ENCODE peak calls at places on chromosomes 11 and 22, in six cellular contexts. R is tibial artery, X is fibroblast of mammary gland, Y is fibroblast of lung, Q is right atrium auricular region, G is lung. S is an unnamed sample.

GRCh38 chr11:19696073-19696472 is 16.6 kb upstream of the NAV2 start:
- DNase-seq in R (no peak), X (no peak), Y (no peak), Q (no peak), G (no peak), S (no peak)

GRCh38 chr11:1639102-1639620 is 9.6 kb downstream of the KRTAP5-5 start:
- DNase-seq in R (no peak), X (no peak), Y (no peak), Q (no peak), G (no peak), S (no peak)

GRCh38 chr11:122105009-122105828 is 10.8 kb downstream of the BLID start:
- DNase-seq in R (no peak), X (no peak), Y (no peak), Q (no peak), G (no peak), S (no peak)

GRCh38 chr11:125114518-125114917 is 3.1 kb upstream of the TMEM218 start:
- DNase-seq in R (no peak), X (peak; percentile 15), Y (no peak), Q (no peak), G (no peak), S (peak; percentile 7)

GRCh38 chr11:114478768-114479167 is 39.5 kb downstream of the REXO2 start:
- DNase-seq in R (no peak), X (peak; percentile 53), Y (peak; percentile 51), Q (no peak), G (no peak), S (no peak)

GRCh38 chr22:20836987-20837823 is 21.4 kb downstream of the PI4KA start:
- DNase-seq in R (no peak), X (no peak), Y (no peak), Q (no peak), G (no peak), S (no peak)

GRCh38 chr22:32052259-32052658 is 9.2 kb downstream of the SLC5A1 start:
- DNase-seq in R (no peak), X (no peak), Y (no peak), Q (no peak), G (no peak), S (no peak)

GRCh38 chr11:60447070-60447469 is 8.6 kb upstream of the MS4A1 start:
- DNase-seq in R (no peak), X (no peak), Y (no peak), Q (no peak), G (no peak), S (no peak)

GRCh38 chr11:128575956-128576340 is 11.4 kb downstream of the ETS1 start:
- DNase-seq in R (no peak), X (peak; percentile 76), Y (peak; percentile 83), Q (no peak), G (peak; percentile 68), S (no peak)

GRCh38 chr11:119373917-119374631 is 7.4 kb downstream of the USP2 start:
- DNase-seq in R (peak; percentile 85), X (peak; percentile 82), Y (peak; percentile 86), Q (no peak), G (peak; percentile 74), S (peak; percentile 50)

GRCh38 chr11:126407101-126407521 is 51.6 kb downstream of the ST3GAL4 start:
- DNase-seq in R (no peak), X (no peak), Y (no peak), Q (no peak), G (no peak), S (no peak)

GRCh38 chr11:92268546-92268945 is 43.9 kb downstream of the FAT3 start:
- DNase-seq in R (no peak), X (no peak), Y (no peak), Q (no peak), G (no peak), S (no peak)

GRCh38 chr22:22025320-22026156 is 43.0 kb upstream of the TOP3B start:
- DNase-seq in R (no peak), X (no peak), Y (no peak), Q (no peak), G (no peak), S (peak; percentile 69)

GRCh38 chr11:17351510-17352176 is at the start of gene NCR3LG1:
- DNase-seq in R (peak; percentile 83), X (peak; percentile 73), Y (peak; percentile 78), Q (peak; percentile 79), G (peak; percentile 56), S (peak; percentile 23)

GRCh38 chr22:25829808-25830777 is 88.1 kb downstream of the MYO18B start:
- DNase-seq in R (no peak), X (no peak), Y (no peak), Q (no peak), G (no peak), S (no peak)

GRCh38 chr11:1694846-1695547 is 2.0 kb upstream of the KRTAP5-6 start:
- DNase-seq in R (peak; percentile 63), X (no peak), Y (no peak), Q (no peak), G (no peak), S (no peak)

GRCh38 chr11:35614949-35615569 is 3.2 kb upstream of the FJX1 start:
- DNase-seq in R (no peak), X (no peak), Y (no peak), Q (no peak), G (no peak), S (no peak)

GRCh38 chr11:128837627-128838026 is 29.5 kb downstream of the KCNJ1 start:
- DNase-seq in R (no peak), X (no peak), Y (no peak), Q (peak; percentile 73), G (no peak), S (no peak)

GRCh38 chr22:21646608-21647590 is 4.8 kb downstream of the SDF2L1 start:
- DNase-seq in R (peak; percentile 88), X (peak; percentile 77), Y (peak; percentile 84), Q (peak; percentile 85), G (peak; percentile 73), S (peak; percentile 88)

GRCh38 chr11:30344085-30344484 is 21.2 kb downstream of the ARL14EP start:
- DNase-seq in R (no peak), X (no peak), Y (no peak), Q (no peak), G (no peak), S (peak; percentile 65)

GRCh38 chr11:17637901-17638300 is 81.5 kb upstream of the MYOD1 start:
- DNase-seq in R (no peak), X (no peak), Y (no peak), Q (no peak), G (no peak), S (no peak)

GRCh38 chr11:47412152-47412746 is 3.9 kb downstream of the SLC39A13 start:
- DNase-seq in R (no peak), X (peak; percentile 51), Y (peak; percentile 32), Q (no peak), G (peak; percentile 67), S (peak; percentile 67)

GRCh38 chr11:67572747-67573419 is 10.7 kb upstream of the GSTP1 start:
- DNase-seq in R (no peak), X (peak; percentile 50), Y (peak; percentile 59), Q (no peak), G (peak; percentile 67), S (peak; percentile 73)

GRCh38 chr22:30310881-30311771 is 15.6 kb downstream of the TBC1D10A start:
- DNase-seq in R (peak; percentile 93), X (peak; percentile 68), Y (peak; percentile 87), Q (peak; percentile 84), G (peak; percentile 73), S (no peak)

GRCh38 chr11:35227551-35228341 is 88.8 kb downstream of the CD44 start:
- DNase-seq in R (no peak), X (peak; percentile 41), Y (peak; percentile 65), Q (no peak), G (no peak), S (no peak)

GRCh38 chr11:65110354-65110861 is 1.3 kb upstream of the TM7SF2 start:
- DNase-seq in R (peak; percentile 93), X (peak; percentile 74), Y (peak; percentile 80), Q (peak; percentile 92), G (peak; percentile 89), S (peak; percentile 91)

GRCh38 chr11:45648931-45649330 is 16.5 kb downstream of the CHST1 start:
- DNase-seq in R (no peak), X (no peak), Y (no peak), Q (no peak), G (no peak), S (no peak)
- H3K4me3 ChIP-seq in R (no peak overlapping the region), X (no peak overlapping the region), Y (no peak overlapping the region), Q (no peak overlapping the region), G (no peak overlapping the region), S (no peak overlapping the region)

DNA sequence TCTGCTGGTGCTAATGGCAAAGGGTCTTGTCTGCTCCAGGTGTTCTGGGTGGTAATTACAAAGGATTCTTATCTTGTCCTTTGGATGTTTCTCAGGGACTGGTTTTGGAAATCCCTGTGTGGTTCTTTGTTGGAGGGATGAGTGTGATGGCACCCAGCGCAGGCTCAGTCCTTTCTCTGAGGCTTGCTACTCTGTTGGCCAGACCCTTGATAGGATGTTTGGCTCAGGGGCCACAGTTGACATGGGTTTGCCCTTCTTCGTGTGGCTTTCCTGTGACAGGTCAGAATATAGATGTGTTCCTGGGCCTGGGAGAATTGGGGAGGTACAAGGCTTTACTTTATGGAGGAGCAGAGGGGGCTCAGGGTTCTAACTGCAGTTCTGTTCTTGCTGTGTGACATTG is 4.0 kb downstream of the ARHGEF17 start:
- DNase-seq in R (no peak), X (no peak), Y (no peak), Q (no peak), G (no peak), S (no peak)
- H3K4me3 ChIP-seq in R (peak overlapping the region; percentile 90), X (peak overlapping the region; percentile 39), Y (peak overlapping the region; percentile 85), Q (peak overlapping the region; percentile 60), G (peak overlapping the region; percentile 17), S (peak overlapping the region; percentile 5)

GRCh38 chr22:27637604-27638003 is 164.0 kb downstream of the MN1 start:
- DNase-seq in R (no peak), X (peak; percentile 40), Y (no peak), Q (no peak), G (no peak), S (no peak)

GRCh38 chr22:27638329-27639179 is 163.0 kb downstream of the MN1 start:
- DNase-seq in R (no peak), X (no peak), Y (no peak), Q (no peak), G (no peak), S (no peak)

GRCh38 chr22:27641049-27641790 is 160.3 kb downstream of the MN1 start:
- DNase-seq in R (no peak), X (no peak), Y (no peak), Q (no peak), G (no peak), S (no peak)

GRCh38 chr22:27636716-27637503 is 164.6 kb downstream of the MN1 start:
- DNase-seq in R (peak; percentile 88), X (no peak), Y (no peak), Q (peak; percentile 63), G (no peak), S (no peak)

GRCh38 chr22:27639180-27640086 is 162.1 kb downstream of the MN1 start:
- DNase-seq in R (no peak), X (no peak), Y (no peak), Q (no peak), G (no peak), S (no peak)
- H3K4me3 ChIP-seq in R (no peak overlapping the region), X (no peak overlapping the region), Y (no peak overlapping the region), Q (no peak overlapping the region), G (no peak overlapping the region), S (no peak overlapping the region)

DNA sequence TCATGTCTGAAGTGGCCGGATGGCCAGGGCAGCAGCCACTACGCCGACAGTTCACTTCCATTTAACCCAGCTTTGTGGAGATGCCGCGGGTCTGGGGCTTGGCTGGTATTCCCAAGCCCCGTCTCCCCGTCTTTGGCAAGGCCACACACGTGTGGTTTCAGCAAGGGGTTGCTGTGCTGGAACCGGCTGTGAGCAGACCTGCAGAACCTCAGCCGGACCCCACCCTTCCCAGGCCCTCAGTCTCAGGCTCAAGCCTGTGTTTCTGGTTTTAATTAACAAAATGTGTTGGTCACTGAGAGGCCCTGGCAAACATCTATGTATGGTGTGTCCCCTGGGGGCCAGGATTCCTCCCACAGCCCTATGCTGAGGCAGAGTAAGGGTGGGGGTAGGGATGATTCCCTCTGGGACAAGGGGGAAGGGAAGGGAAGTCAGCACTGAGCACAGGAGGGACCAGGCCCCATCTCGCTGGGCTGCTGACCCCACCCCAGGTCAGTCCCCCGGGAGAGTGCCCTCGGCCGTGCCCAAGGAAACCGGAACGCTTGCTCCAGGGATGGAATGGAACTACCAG is 9.3 kb downstream of the OSBPL5 start:
- DNase-seq in R (peak; percentile 66), X (peak; percentile 93), Y (peak; percentile 40), Q (no peak), G (no peak), S (no peak)
- H3K4me3 ChIP-seq in R (peak overlapping the region; percentile 51), X (peak overlapping the region; percentile 25), Y (peak overlapping the region; percentile 5), Q (no peak overlapping the region), G (no peak overlapping the region), S (no peak overlapping the region)

S was measured in GM12865.